ENCODE peak calls at places on chromosomes 16 and 17, in five cellular contexts. G is AG04450; V is effector memory CD4-positive, alpha-beta T cell; M is neuronal stem cell; D is RWPE2. Z is an unnamed sample.

GRCh38 chr17:67022451-67022810 is 21.9 kb upstream of the CACNG1 start:
- DNase-seq in V (no peak), M (no peak), D (no peak), G (no peak), Z (no peak)

GRCh38 chr16:383326-384020 is 1.7 kb upstream of the PGAP6 start:
- DNase-seq in M (no peak), D (peak; percentile 75), G (no peak), V (peak; percentile 49), Z (no peak)

GRCh38 chr16:15498427-15499175 is 64.2 kb downstream of the BMERB1 start:
- DNase-seq in M (no peak), V (no peak), G (no peak), D (no peak), Z (peak; percentile 52)

GRCh38 chr16:24544640-24545039 is 5.3 kb downstream of the RBBP6 start:
- DNase-seq in D (no peak), M (no peak), V (no peak), G (no peak), Z (peak; percentile 27)

GRCh38 chr16:20960899-20961298 is 60.3 kb downstream of the LYRM1 start:
- DNase-seq in D (no peak), M (no peak), G (no peak), V (no peak), Z (no peak)

GRCh38 chr17:83196088-83196765 is 116.8 kb downstream of the METRNL start:
- DNase-seq in D (no peak), M (no peak), V (no peak), G (no peak), Z (peak; percentile 67)

GRCh38 chr16:12067714-12068401 is 91.3 kb downstream of the SNX29 start:
- DNase-seq in G (peak; percentile 78), M (peak; percentile 75), D (no peak), V (no peak), Z (peak; percentile 89)

GRCh38 chr16:2512920-2513404 is 790 bp upstream of the ATP6V0C start:
- DNase-seq in D (no peak), G (no peak), M (no peak), V (no peak), Z (no peak)

GRCh38 chr16:15443753-15444152 is 9.4 kb downstream of the BMERB1 start:
- DNase-seq in V (no peak), G (no peak), M (no peak), D (no peak), Z (no peak)

GRCh38 chr17:2903193-2903974 is 107.1 kb downstream of the RAP1GAP2 start:
- DNase-seq in D (no peak), G (no peak), M (no peak), V (no peak), Z (no peak)

GRCh38 chr17:31533546-31534155 is 142.2 kb downstream of the RAB11FIP4 start:
- DNase-seq in V (no peak), D (peak; percentile 65), M (peak; percentile 27), G (peak; percentile 64), Z (peak; percentile 85)

GRCh38 chr17:78605886-78606285 is 28.7 kb upstream of the DNAH17 start:
- DNase-seq in M (no peak), D (no peak), G (no peak), V (no peak), Z (no peak)

GRCh38 chr17:17518019-17518418 is 21.8 kb upstream of the RASD1 start:
- DNase-seq in D (no peak), M (no peak), G (no peak), V (no peak), Z (no peak)

GRCh38 chr16:57204675-57205074 is 18.5 kb downstream of the RSPRY1 start:
- DNase-seq in V (no peak), G (no peak), M (no peak), D (no peak), Z (no peak)

GRCh38 chr16:57208926-57209325 is 22.8 kb downstream of the RSPRY1 start:
- DNase-seq in D (no peak), M (no peak), V (no peak), G (no peak), Z (no peak)

GRCh38 chr16:57202095-57202886 is 16.2 kb downstream of the RSPRY1 start:
- DNase-seq in M (no peak), G (no peak), D (no peak), V (no peak), Z (no peak)

DNA sequence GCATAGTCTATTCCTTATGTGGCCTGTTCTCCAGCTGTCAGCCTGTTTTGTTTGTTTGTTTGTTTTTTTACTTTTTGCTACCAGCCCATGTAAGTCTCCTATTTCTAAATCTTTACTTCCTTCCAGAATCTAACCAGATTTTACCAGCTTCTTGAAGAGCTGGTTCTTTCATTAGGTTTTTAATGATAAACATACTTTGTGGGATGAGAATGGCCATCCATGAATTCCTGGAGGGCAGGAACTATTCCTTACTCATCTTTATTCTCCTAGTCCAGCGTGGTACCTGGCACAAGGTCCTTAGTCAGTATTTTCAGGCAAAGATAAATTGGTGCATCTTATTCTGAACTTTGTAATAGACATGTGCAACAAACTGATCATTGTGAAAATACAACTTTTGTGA is 17.3 kb downstream of the RSPRY1 start:
- DNase-seq in G (no peak), M (no peak), D (no peak), V (no peak), Z (peak; percentile 50)
- H3K27ac ChIP-seq in G (no peak overlapping the region), M (no peak overlapping the region), D (no peak overlapping the region), V (no peak overlapping the region), Z (no peak overlapping the region)

GRCh38 chr17:8151120-8151640 is 1.0 kb downstream of the PER1 start:
- DNase-seq in G (peak; percentile 63), D (no peak), M (no peak), V (peak; percentile 87), Z (peak; percentile 92)

GRCh38 chr17:8150194-8151119 is 1.7 kb downstream of the PER1 start:
- DNase-seq in M (no peak), D (no peak), V (no peak), G (no peak), Z (no peak)

GRCh38 chr17:8147805-8148404 is 4.3 kb downstream of the PER1 start:
- DNase-seq in G (no peak), V (no peak), D (no peak), M (no peak), Z (no peak)

GRCh38 chr17:8148560-8148959 is 3.6 kb downstream of the PER1 start:
- DNase-seq in M (no peak), G (no peak), V (no peak), D (no peak), Z (no peak)

DNA sequence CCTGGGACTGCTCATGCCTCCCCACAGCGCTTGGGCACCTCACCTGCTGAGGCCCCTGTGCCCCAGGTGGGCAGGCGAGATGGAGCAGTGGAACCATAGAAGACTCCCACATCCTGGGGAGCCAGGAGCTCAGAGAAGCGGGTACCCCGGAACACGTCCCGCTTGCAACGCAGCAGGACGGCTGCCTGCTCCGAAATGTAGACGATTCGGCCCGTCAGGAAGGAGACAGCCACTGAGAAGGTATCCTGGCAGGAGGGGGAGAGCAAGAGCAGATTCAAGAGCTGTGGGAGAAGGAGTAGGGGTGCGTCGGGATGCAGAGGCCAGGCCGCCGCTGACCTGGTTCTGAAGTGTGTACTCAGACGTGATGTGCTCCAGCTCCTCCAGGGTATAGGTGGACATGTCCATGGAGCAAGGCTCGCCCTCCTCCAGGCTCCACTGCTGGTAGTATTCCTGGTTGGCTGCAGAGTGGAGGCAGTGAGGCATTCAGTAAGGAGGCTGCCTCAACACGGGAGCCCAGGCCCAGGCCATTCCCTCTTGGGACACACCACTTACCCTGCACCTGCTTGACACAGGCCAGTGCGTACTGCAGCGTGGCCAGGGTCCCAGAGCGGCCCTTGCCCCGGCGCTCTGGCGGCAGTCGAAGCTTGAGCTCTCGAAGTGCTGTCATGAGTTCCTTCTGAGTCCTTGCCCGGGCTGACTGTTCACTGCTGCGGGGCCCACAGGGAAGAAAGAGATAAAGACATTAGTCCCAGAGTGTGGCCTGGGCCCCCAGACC is 2.6 kb downstream of the PER1 start:
- DNase-seq in V (no peak), M (no peak), G (no peak), D (no peak), Z (no peak)
- H3K27ac ChIP-seq in V (peak overlapping the region; percentile 100), M (no peak overlapping the region), G (no peak overlapping the region), D (peak overlapping the region; percentile 98), Z (no peak overlapping the region)

GRCh38 chr16:57256601-57257395 is 11.7 kb downstream of the ARL2BP start:
- DNase-seq in D (peak; percentile 10), G (no peak), M (no peak), V (no peak), Z (no peak)
- H3K27ac ChIP-seq in D (peak overlapping the region; percentile 47), G (no peak overlapping the region), M (no peak overlapping the region), V (no peak overlapping the region), Z (no peak overlapping the region)

DNA sequence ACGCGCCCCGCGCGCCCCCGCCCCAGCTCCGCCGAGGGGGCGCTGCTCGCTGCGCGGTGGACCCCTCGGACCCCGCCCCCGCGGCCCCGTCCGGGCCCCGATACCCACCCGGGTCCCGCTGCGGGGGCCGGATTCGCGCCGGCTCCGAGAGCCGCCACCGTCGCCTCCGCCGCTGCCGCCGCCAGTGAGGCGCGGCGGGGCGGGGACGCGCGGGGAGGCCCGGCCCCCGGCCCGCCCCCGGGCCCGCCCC is at the start of gene TBC1D16:
- DNase-seq in V (no peak), D (no peak), G (no peak), M (no peak), Z (no peak)
- H3K27ac ChIP-seq in V (peak within 1 kb of the TSS; percentile 70), D (peak within 1 kb of the TSS; percentile 25), G (peak within 1 kb of the TSS; percentile 65), M (peak within 1 kb of the TSS; percentile 95), Z (peak within 1 kb of the TSS; percentile 93)

Z was measured in fibroblast of lung.